ENCODE peak calls at places on chromosomes 6 and 20, in eight cellular contexts. S is M059J; H is G401; P is activated CD4-positive, alpha-beta T cell treated with anti-CD3 and anti-CD28 coated beads for 36 hours; V is stimulated activated CD4-positive, alpha-beta T cell treated with anti-CD3 and anti-CD28 coated beads, TNF-alpha, amount 100 ng/mL, for 48 hours; K is T-helper 2 cell; Q is RCC 7860; J is NCI-H2171 treated with DMSO at 0.1 percent for 48 hours. Y is an unnamed sample.

GRCh38 chr6:138817799-138818198 is 21.9 kb downstream of the ECT2L start:
- DNase-seq in S (peak; percentile 97), H (no peak), P (peak; percentile 43), V (no peak), K (no peak), Q (peak; percentile 67), J (peak; percentile 42), Y (no peak)

GRCh38 chr6:167528239-167528638 is 203.4 kb downstream of the TTLL2 start:
- DNase-seq in S (no peak), H (no peak), P (no peak), V (no peak), K (no peak), Q (no peak), J (peak; percentile 55), Y (no peak)

GRCh38 chr20:50837532-50838321 is 42.9 kb downstream of the BCAS4 start:
- DNase-seq in S (peak; percentile 85), H (peak; percentile 33), P (peak; percentile 21), V (no peak), K (no peak), Q (no peak), J (no peak), Y (no peak)

GRCh38 chr20:36092424-36093024 is 62.0 kb upstream of the EPB41L1 start:
- DNase-seq in S (no peak), H (peak; percentile 31), P (peak; percentile 25), V (no peak), K (no peak), Q (no peak), J (no peak), Y (no peak)

GRCh38 chr6:1832844-1833787 is 223.4 kb downstream of the FOXC1 start:
- DNase-seq in S (peak; percentile 78), H (peak; percentile 13), P (no peak), V (no peak), K (no peak), Q (no peak), J (no peak), Y (no peak)

GRCh38 chr6:5316946-5317345 is 55.6 kb downstream of the FARS2 start:
- DNase-seq in S (no peak), H (no peak), P (no peak), V (no peak), K (no peak), Q (no peak), J (no peak), Y (no peak)

GRCh38 chr20:38152175-38153010 is 12.7 kb downstream of the TGM2 start:
- DNase-seq in S (peak; percentile 99), H (no peak), P (peak; percentile 55), V (no peak), K (no peak), Q (peak; percentile 99), J (no peak), Y (no peak)

GRCh38 chr20:45016089-45016641 is 49.9 kb downstream of the STK4 start:
- DNase-seq in S (peak; percentile 56), H (no peak), P (no peak), V (no peak), K (no peak), Q (no peak), J (no peak), Y (no peak)

GRCh38 chr6:160750276-160750689 is 48.2 kb downstream of the PLG start:
- DNase-seq in S (no peak), H (no peak), P (peak; percentile 48), V (no peak), K (no peak), Q (no peak), J (peak; percentile 37), Y (no peak)

GRCh38 chr6:11601776-11602605 is 64.4 kb downstream of the TMEM170B start:
- DNase-seq in S (peak; percentile 68), H (no peak), P (no peak), V (no peak), K (no peak), Q (no peak), J (no peak), Y (no peak)

GRCh38 chr6:72826744-72827438 is 205.0 kb downstream of the KCNQ5 start:
- DNase-seq in S (peak; percentile 98), H (no peak), P (no peak), V (no peak), K (no peak), Q (peak; percentile 69), J (no peak), Y (no peak)

GRCh38 chr6:128305976-128306375 is 214.4 kb downstream of the PTPRK start:
- DNase-seq in S (no peak), H (no peak), P (no peak), V (no peak), K (no peak), Q (no peak), J (no peak), Y (no peak)

GRCh38 chr6:166361080-166361429 is 18.7 kb upstream of the SFT2D1 start:
- DNase-seq in S (no peak), H (no peak), P (no peak), V (no peak), K (no peak), Q (no peak), J (no peak), Y (no peak)

GRCh38 chr6:68732423-68732822 is 97.3 kb downstream of the ADGRB3 start:
- DNase-seq in S (no peak), H (no peak), P (no peak), V (no peak), K (no peak), Q (no peak), J (no peak), Y (no peak)

GRCh38 chr20:13231031-13231752 is 10.1 kb downstream of the ISM1 start:
- DNase-seq in S (peak; percentile 77), H (no peak), P (peak; percentile 56), V (no peak), K (peak; percentile 10), Q (peak; percentile 85), J (no peak), Y (peak; percentile 18)

GRCh38 chr6:152225231-152225934 is 411.8 kb downstream of the SYNE1 start:
- DNase-seq in S (no peak), H (peak; percentile 64), P (no peak), V (no peak), K (no peak), Q (no peak), J (no peak), Y (no peak)

GRCh38 chr6:158584236-158584651 is 24.4 kb downstream of the TMEM181 start:
- DNase-seq in S (no peak), H (no peak), P (no peak), V (no peak), K (no peak), Q (no peak), J (no peak), Y (no peak)

GRCh38 chr6:5084192-5084786 is 852 bp upstream of the PPP1R3G start:
- DNase-seq in S (no peak), H (no peak), P (peak; percentile 31), V (no peak), K (no peak), Q (no peak), J (no peak), Y (no peak)

GRCh38 chr6:118680452-118681095 is 29.2 kb upstream of the CEP85L start:
- DNase-seq in S (no peak), H (peak; percentile 6), P (peak; percentile 58), V (no peak), K (no peak), Q (no peak), J (no peak), Y (no peak)

GRCh38 chr6:145373826-145374225 is 361.5 kb downstream of the EPM2A start:
- DNase-seq in S (peak; percentile 59), H (no peak), P (no peak), V (no peak), K (no peak), Q (no peak), J (no peak), Y (no peak)

GRCh38 chr20:12255571-12255970 is 337.9 kb downstream of the BTBD3 start:
- DNase-seq in S (peak; percentile 37), H (peak; percentile 6), P (no peak), V (no peak), K (no peak), Q (no peak), J (no peak), Y (no peak)

GRCh38 chr20:38498909-38499308 is 26.3 kb downstream of the RALGAPB start:
- DNase-seq in S (peak; percentile 40), H (no peak), P (no peak), V (no peak), K (no peak), Q (no peak), J (no peak), Y (no peak)

GRCh38 chr6:144912474-144912873 is 627.3 kb downstream of the UTRN start:
- DNase-seq in S (peak; percentile 93), H (no peak), P (no peak), V (no peak), K (no peak), Q (peak; percentile 55), J (no peak), Y (no peak)

GRCh38 chr6:144898052-144898689 is 613.0 kb downstream of the UTRN start:
- DNase-seq in S (peak; percentile 96), H (no peak), P (no peak), V (no peak), K (no peak), Q (peak; percentile 65), J (no peak), Y (no peak)

GRCh38 chr6:4780360-4780812 is 4.2 kb downstream of the CDYL start:
- DNase-seq in S (peak; percentile 82), H (no peak), P (no peak), V (no peak), K (no peak), Q (no peak), J (no peak), Y (no peak)

Y was measured in T-helper 9 cell.